ENCODE peak calls at places on chromosomes 12 and 14, in four cellular contexts. C, Q, X and L are unnamed samples.

GRCh38 chr12:9702239-9702638 is 30.7 kb downstream of the CLECL1 start:
- DNase-seq in C (no peak), Q (no peak), X (no peak), L (no peak)

GRCh38 chr12:2976581-2976996 is 17.4 kb downstream of the TEAD4 start:
- DNase-seq in C (no peak), Q (no peak), X (no peak), L (no peak)

GRCh38 chr14:60195179-60195810 is 30.1 kb upstream of the DHRS7 start:
- DNase-seq in C (no peak), Q (no peak), X (no peak), L (no peak)

GRCh38 chr14:96648506-96649326 is 146.5 kb downstream of the PAPOLA start:
- DNase-seq in C (no peak), Q (no peak), X (no peak), L (no peak)

GRCh38 chr12:70196732-70197361 is 46.4 kb upstream of the CNOT2 start:
- DNase-seq in C (no peak), Q (no peak), X (no peak), L (no peak)

GRCh38 chr14:59359451-59360124 is 105.6 kb downstream of the GPR135 start:
- DNase-seq in C (no peak), Q (no peak), X (no peak), L (no peak)

GRCh38 chr12:100534625-100535227 is 38.8 kb upstream of the GAS2L3 start:
- DNase-seq in C (no peak), Q (no peak), X (no peak), L (no peak)

GRCh38 chr14:64303471-64303917 is 9.3 kb upstream of the ESR2 start:
- DNase-seq in C (no peak), Q (peak; percentile 37), X (peak; percentile 82), L (peak; percentile 54)

GRCh38 chr12:50197297-50197727 is 30.1 kb upstream of the CERS5 start:
- DNase-seq in C (no peak), Q (no peak), X (no peak), L (no peak)

GRCh38 chr14:31944256-31945073 is 132.6 kb upstream of the ARHGAP5 start:
- DNase-seq in C (no peak), Q (no peak), X (peak; percentile 19), L (no peak)

GRCh38 chr12:39780527-39781446 is 161.2 kb upstream of the ABCD2 start:
- DNase-seq in C (no peak), Q (no peak), X (no peak), L (no peak)

GRCh38 chr14:37585101-37585479 is 10.0 kb downstream of the FOXA1 start:
- DNase-seq in C (no peak), Q (no peak), X (no peak), L (no peak)

GRCh38 chr14:71021347-71022014 is 114.2 kb downstream of the PCNX1 start:
- DNase-seq in C (no peak), Q (no peak), X (no peak), L (peak; percentile 4)

GRCh38 chr12:30794591-30795409 is 40.0 kb upstream of the CAPRIN2 start:
- DNase-seq in C (no peak), Q (no peak), X (peak; percentile 86), L (peak; percentile 66)

GRCh38 chr14:50061664-50062437 is 54.5 kb downstream of the VCPKMT start:
- DNase-seq in C (no peak), Q (peak; percentile 64), X (no peak), L (peak; percentile 30)

GRCh38 chr14:100708349-100709217 is 18.1 kb upstream of the DLK1 start:
- DNase-seq in C (peak; percentile 93), Q (no peak), X (no peak), L (no peak)

GRCh38 chr12:503111-503761 is 43.5 kb downstream of the B4GALNT3 start:
- DNase-seq in C (no peak), Q (no peak), X (no peak), L (no peak)

GRCh38 chr14:103623308-103623707 is 5.7 kb upstream of the KLC1 start:
- DNase-seq in C (no peak), Q (no peak), X (no peak), L (no peak)

GRCh38 chr14:100540141-100540925 is 46.9 kb downstream of the BEGAIN start:
- DNase-seq in C (no peak), Q (no peak), X (no peak), L (peak; percentile 65)

GRCh38 chr14:69088523-69089445 is 64.1 kb downstream of the DCAF5 start:
- DNase-seq in C (no peak), Q (no peak), X (no peak), L (no peak)

GRCh38 chr12:45336762-45337596 is 121.1 kb downstream of the ANO6 start:
- DNase-seq in C (no peak), Q (no peak), X (no peak), L (no peak)

GRCh38 chr12:98406378-98406777 is 109.0 kb upstream of the TMPO start:
- DNase-seq in C (no peak), Q (no peak), X (no peak), L (no peak)

GRCh38 chr12:3658327-3659163 is 94.4 kb downstream of the CRACR2A start:
- DNase-seq in C (peak; percentile 43), Q (peak; percentile 44), X (no peak), L (no peak)

GRCh38 chr14:99416909-99417308 is 63.8 kb downstream of the SETD3 start:
- DNase-seq in C (no peak), Q (no peak), X (no peak), L (no peak)

GRCh38 chr12:80118565-80119337 is 19.4 kb downstream of the OTOGL start:
- DNase-seq in C (no peak), Q (no peak), X (no peak), L (no peak)

GRCh38 chr12:127388985-127389384 is 878.0 kb upstream of the TMEM132C start:
- DNase-seq in C (no peak), Q (no peak), X (no peak), L (peak; percentile 23)

GRCh38 chr12:8028267-8028666 is 4.2 kb upstream of the FOXJ2 start:
- DNase-seq in C (no peak), Q (no peak), X (no peak), L (no peak)

GRCh38 chr12:132955094-132955932 is 793 bp downstream of the ZNF605 start:
- DNase-seq in C (peak; percentile 50), Q (no peak), X (peak; percentile 21), L (peak; percentile 27)

GRCh38 chr12:89187507-89187906 is 164.8 kb downstream of the DUSP6 start:
- DNase-seq in C (no peak), Q (no peak), X (no peak), L (no peak)

GRCh38 chr14:101665478-101666078 is 95.9 kb upstream of the PPP2R5C start:
- DNase-seq in C (peak; percentile 35), Q (peak; percentile 17), X (peak; percentile 71), L (peak; percentile 20)

GRCh38 chr12:66197413-66198055 is 8.5 kb downstream of the IRAK3 start:
- DNase-seq in C (no peak), Q (no peak), X (no peak), L (no peak)

GRCh38 chr12:28603801-28604200 is 413.5 kb downstream of the CCDC91 start:
- DNase-seq in C (no peak), Q (no peak), X (no peak), L (no peak)

GRCh38 chr14:74936151-74936550 is 13.1 kb upstream of the RPS6KL1 start:
- DNase-seq in C (no peak), Q (no peak), X (no peak), L (no peak)

GRCh38 chr12:2893007-2893406 is 2.3 kb downstream of the TULP3 start:
- DNase-seq in C (no peak), Q (no peak), X (no peak), L (no peak)

GRCh38 chr12:18224745-18225144 is 36.6 kb upstream of the PIK3C2G start:
- DNase-seq in C (no peak), Q (no peak), X (peak; percentile 7), L (no peak)

GRCh38 chr12:125340791-125341190 is 275.6 kb downstream of the AACS start:
- DNase-seq in C (no peak), Q (no peak), X (no peak), L (no peak)

GRCh38 chr12:52010152-52010622 is 3.4 kb downstream of the TAMALIN start:
- DNase-seq in C (peak; percentile 92), Q (no peak), X (no peak), L (no peak)

GRCh38 chr12:94266796-94267529 is 118.6 kb downstream of the PLXNC1 start:
- DNase-seq in C (no peak), Q (no peak), X (no peak), L (no peak)

GRCh38 chr12:80580254-80580653 is 127.2 kb upstream of the MYF6 start:
- DNase-seq in C (no peak), Q (no peak), X (no peak), L (peak; percentile 14)

DNA sequence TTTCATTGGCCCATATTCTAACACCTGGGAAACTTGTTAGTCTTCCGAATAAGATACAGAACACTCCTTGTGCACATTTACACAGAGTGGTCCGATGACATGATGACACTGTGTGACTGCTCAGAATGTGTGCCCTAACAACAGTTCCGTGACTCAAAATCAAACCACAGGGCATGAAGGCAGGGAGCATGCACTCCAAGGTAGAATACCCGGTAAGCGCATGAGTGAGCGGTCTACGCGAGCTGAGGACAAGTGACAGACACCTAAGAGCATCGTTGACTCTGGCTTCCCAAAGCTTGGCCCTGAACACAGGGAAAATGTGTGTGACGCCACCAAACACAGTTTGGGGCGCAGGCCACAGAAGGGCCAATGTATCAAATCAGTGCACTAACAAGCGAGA is 18.6 kb downstream of the CLIP1 start:
- DNase-seq in C (no peak), Q (no peak), X (no peak), L (no peak)
- TF ChIP-seq POLR2A in C (no peak), Q (no peak), X (no peak), L (no peak)

GRCh38 chr12:43836455-43836989 is 641 bp downstream of the TMEM117 start:
- DNase-seq in C (no peak), Q (no peak), X (peak; percentile 48), L (no peak)
- TF ChIP-seq POLR2A in C (no peak), Q (no peak), X (no peak), L (no peak)

GRCh38 chr12:12696562-12697383 is 790 bp upstream of the GPR19 start:
- DNase-seq in C (peak; percentile 92), Q (peak; percentile 45), X (peak; percentile 75), L (peak; percentile 54)
- TF ChIP-seq POLR2A in C (peak; percentile 57), Q (no peak), X (peak; percentile 39), L (peak; percentile 31)

DNA sequence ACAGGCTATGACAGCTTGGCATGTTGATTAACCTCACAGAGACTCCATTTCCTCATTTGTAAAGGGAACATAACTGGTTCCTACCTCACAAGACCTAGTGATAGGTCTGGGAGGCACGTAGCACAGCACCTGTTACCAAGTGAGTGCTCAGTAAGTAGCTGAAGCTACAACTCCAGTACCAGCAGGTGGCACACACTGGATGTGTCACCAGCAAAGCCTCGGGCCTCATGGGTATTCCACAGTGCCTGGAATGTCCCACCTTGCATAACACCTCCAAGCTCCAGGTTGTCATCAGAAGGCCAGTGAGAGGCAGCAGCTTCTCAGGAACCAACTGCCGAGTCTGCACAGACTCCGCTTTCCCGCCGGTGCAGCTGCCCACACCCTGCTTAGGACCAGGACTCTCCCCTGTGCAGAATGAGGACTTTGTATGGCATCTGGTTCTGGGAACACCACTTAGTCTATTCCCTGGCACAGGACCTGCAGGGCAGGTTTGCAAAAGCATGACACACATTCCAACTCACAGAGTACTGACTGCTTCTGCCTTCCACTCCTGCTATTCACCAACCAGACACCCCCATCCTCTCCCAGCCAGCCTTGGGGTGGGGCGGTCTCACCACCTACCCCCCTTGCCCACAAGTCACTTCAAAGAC is 4.2 kb downstream of the VDR start:
- DNase-seq in C (no peak), Q (no peak), X (no peak), L (no peak)
- TF ChIP-seq POLR2A in C (no peak), Q (no peak), X (no peak), L (no peak)

GRCh38 chr14:20802341-20803084 is at the start of gene RNASE1:
- DNase-seq in C (peak; percentile 43), Q (no peak), X (peak; percentile 6), L (no peak)
- TF ChIP-seq POLR2A in C (no peak), Q (no peak), X (no peak), L (no peak)